ENCODE peak calls at places on chromosome 13, in seven cellular contexts. L is cardiac fibroblast; J is gastrocnemius medialis; C is non-pigmented ciliary epithelial cell; T is uterus; A is stromal cell of bone marrow; O is activated CD4-positive, alpha-beta T cell treated with anti-CD3 and anti-CD28 coated beads for 48 hours. M is an unnamed sample.

GRCh38 chr13:46401432-46401831 is 14.4 kb upstream of the RUBCNL start:
- DNase-seq in A (no peak), O (no peak), C (no peak), L (no peak), T (no peak), J (no peak), M (no peak)

GRCh38 chr13:84192125-84192524 is 309.9 kb upstream of the SLITRK1 start:
- DNase-seq in A (peak), T (no peak), L (peak), O (no peak), C (peak), J (no peak), M (no peak)

GRCh38 chr13:50921706-50922105 is 12.1 kb downstream of the RNASEH2B start:
- DNase-seq in L (no peak), O (no peak), C (no peak), A (no peak), J (no peak), T (no peak), M (no peak)

GRCh38 chr13:112689498-112690241 is at the start of gene ATP11A:
- DNase-seq in A (peak), L (peak), O (peak), C (peak), T (peak), J (peak), M (peak)

GRCh38 chr13:31867709-31868108 is 128.4 kb downstream of the RXFP2 start:
- DNase-seq in A (no peak), L (no peak), C (no peak), J (no peak), O (no peak), T (no peak), M (no peak)

GRCh38 chr13:99985886-99986527 is 4.4 kb downstream of the ZIC2 start:
- DNase-seq in J (no peak), T (no peak), A (no peak), O (no peak), C (no peak), L (no peak), M (no peak)

GRCh38 chr13:40399756-40400155 is 266.7 kb downstream of the FOXO1 start:
- DNase-seq in J (no peak), L (no peak), O (no peak), C (no peak), A (no peak), T (no peak), M (no peak)

GRCh38 chr13:29888306-29888705 is 37.9 kb upstream of the UBL3 start:
- DNase-seq in L (peak), J (no peak), O (no peak), T (no peak), A (no peak), C (no peak), M (no peak)

GRCh38 chr13:96710166-96710866 is 284.0 kb downstream of the OXGR1 start:
- DNase-seq in O (no peak), J (no peak), A (no peak), L (peak), T (no peak), C (no peak), M (no peak)

M was measured in K562.